ENCODE peak calls at places on chromosomes 6 and 20, in five cellular contexts. One of them, this sample, is unnamed.

GRCh38 chr6:73343164-73343563 is 10.9 kb downstream of the DPPA5 start:
- DNase-seq in HepG2: no peak
- DNase-seq in NT2/D1: no peak
- DNase-seq in H1: no peak
- DNase-seq in GM12878: no peak
- DNase-seq in this sample: no peak

GRCh38 chr6:36886948-36887347 is 1.2 kb downstream of the C6orf89 start:
- DNase-seq in H1: no peak
- DNase-seq in HepG2: no peak
- DNase-seq in GM12878: no peak
- DNase-seq in NT2/D1: no peak
- DNase-seq in this sample: no peak

GRCh38 chr6:116450185-116450710 is 10.9 kb upstream of the CALHM6 start:
- DNase-seq in NT2/D1: no peak
- DNase-seq in GM12878: no peak
- DNase-seq in HepG2: no peak
- DNase-seq in H1: no peak
- DNase-seq in this sample: no peak

GRCh38 chr6:75922226-75922625 is 150.2 kb downstream of the IMPG1 start:
- DNase-seq in HepG2: no peak
- DNase-seq in GM12878: no peak
- DNase-seq in H1: no peak
- DNase-seq in NT2/D1: no peak
- DNase-seq in this sample: no peak

GRCh38 chr20:22890605-22891300 is 144.4 kb upstream of the SSTR4 start:
- DNase-seq in HepG2: no peak
- DNase-seq in H1: no peak
- DNase-seq in GM12878: no peak
- DNase-seq in NT2/D1: no peak
- DNase-seq in this sample: no peak

GRCh38 chr6:134589512-134589911 is 271.6 kb upstream of the SGK1 start:
- DNase-seq in GM12878: no peak
- DNase-seq in NT2/D1: peak
- DNase-seq in HepG2: no peak
- DNase-seq in H1: peak
- DNase-seq in this sample: no peak

GRCh38 chr20:11144114-11144513 is 470.3 kb upstream of the JAG1 start:
- DNase-seq in NT2/D1: no peak
- DNase-seq in GM12878: no peak
- DNase-seq in H1: no peak
- DNase-seq in HepG2: no peak
- DNase-seq in this sample: no peak

GRCh38 chr6:132456700-132457143 is 55.4 kb upstream of the MOXD1 start:
- DNase-seq in GM12878: peak
- DNase-seq in NT2/D1: no peak
- DNase-seq in HepG2: no peak
- DNase-seq in H1: no peak
- DNase-seq in this sample: no peak

GRCh38 chr6:133923938-133924593 is 29.0 kb upstream of the TBPL1 start:
- DNase-seq in NT2/D1: peak
- DNase-seq in H1: no peak
- DNase-seq in HepG2: peak
- DNase-seq in GM12878: peak
- DNase-seq in this sample: peak

GRCh38 chr20:10540636-10541493 is 105.8 kb downstream of the SLX4IP start:
- DNase-seq in HepG2: peak
- DNase-seq in GM12878: no peak
- DNase-seq in H1: no peak
- DNase-seq in NT2/D1: no peak
- DNase-seq in this sample: no peak

GRCh38 chr20:63017826-63018411 is 11.2 kb upstream of the BHLHE23 start:
- DNase-seq in HepG2: no peak
- DNase-seq in GM12878: no peak
- DNase-seq in NT2/D1: no peak
- DNase-seq in H1: no peak
- DNase-seq in this sample: no peak

GRCh38 chr20:41030536-41031242 is 2.1 kb downstream of the TOP1 start:
- DNase-seq in HepG2: peak
- DNase-seq in H1: no peak
- DNase-seq in NT2/D1: no peak
- DNase-seq in GM12878: no peak
- DNase-seq in this sample: no peak

GRCh38 chr20:62824476-62825287 is 7.8 kb downstream of the COL9A3 start:
- DNase-seq in H1: no peak
- DNase-seq in HepG2: peak
- DNase-seq in NT2/D1: no peak
- DNase-seq in GM12878: no peak
- DNase-seq in this sample: peak

GRCh38 chr20:21840991-21841390 is 135.5 kb downstream of the PAX1 start:
- DNase-seq in GM12878: no peak
- DNase-seq in HepG2: no peak
- DNase-seq in H1: no peak
- DNase-seq in NT2/D1: no peak
- DNase-seq in this sample: no peak

GRCh38 chr6:82057846-82058554 is 189.5 kb downstream of the IBTK start:
- DNase-seq in H1: no peak
- DNase-seq in NT2/D1: no peak
- DNase-seq in GM12878: no peak
- DNase-seq in HepG2: no peak
- DNase-seq in this sample: no peak

GRCh38 chr6:135002229-135002844 is 52.3 kb downstream of the HBS1L start:
- DNase-seq in HepG2: peak
- DNase-seq in H1: no peak
- DNase-seq in NT2/D1: no peak
- DNase-seq in GM12878: no peak
- DNase-seq in this sample: peak

GRCh38 chr20:24935786-24936525 is 13.1 kb upstream of the CST7 start:
- DNase-seq in NT2/D1: no peak
- DNase-seq in GM12878: no peak
- DNase-seq in H1: no peak
- DNase-seq in HepG2: no peak
- DNase-seq in this sample: no peak

GRCh38 chr20:64242003-64242796 is 13.3 kb upstream of the PCMTD2 start:
- DNase-seq in H1: no peak
- DNase-seq in GM12878: no peak
- DNase-seq in HepG2: no peak
- DNase-seq in NT2/D1: no peak
- DNase-seq in this sample: no peak

DNA sequence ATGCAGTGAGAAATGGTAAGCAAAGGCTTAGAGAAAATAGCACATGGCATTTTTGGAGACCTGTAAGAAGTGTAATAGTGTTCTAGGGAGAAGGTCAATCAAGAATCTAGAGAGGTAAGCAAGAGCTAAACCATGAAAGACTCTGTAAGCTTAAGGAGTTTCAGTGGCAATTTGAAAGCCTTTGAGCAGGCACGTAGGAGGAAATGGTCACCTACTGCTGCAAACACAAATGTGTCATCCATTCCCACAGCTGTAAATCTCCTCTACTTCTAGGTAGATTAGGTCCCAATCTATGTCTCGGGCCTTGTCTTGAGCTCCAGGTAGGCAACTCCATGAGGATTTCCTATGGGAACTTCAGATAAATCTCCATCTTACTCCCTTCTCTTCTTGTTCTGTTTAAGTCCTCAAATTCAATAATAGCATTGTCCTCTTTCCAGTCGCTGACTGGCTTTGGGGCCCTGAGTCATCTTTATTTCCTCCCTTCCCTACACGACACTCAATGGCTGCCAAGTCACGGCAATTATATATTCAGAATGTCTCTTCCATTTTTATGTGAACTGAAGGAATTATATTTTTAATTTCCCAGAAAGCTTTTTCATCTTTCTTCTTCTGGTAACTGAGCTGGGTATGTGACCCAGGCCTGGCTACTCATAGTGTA is 24.2 kb upstream of the PAQR8 start:
- DNase-seq in NT2/D1: no peak
- DNase-seq in H1: no peak
- DNase-seq in GM12878: no peak
- DNase-seq in HepG2: no peak
- DNase-seq in this sample: no peak
- TF ChIP-seq SUZ12 in NT2/D1: no peak
- TF ChIP-seq SUZ12 in H1: no peak
- TF ChIP-seq SUZ12 in GM12878: no peak
- TF ChIP-seq SUZ12 in HepG2: no peak
- TF ChIP-seq SUZ12 in this sample: no peak

DNA sequence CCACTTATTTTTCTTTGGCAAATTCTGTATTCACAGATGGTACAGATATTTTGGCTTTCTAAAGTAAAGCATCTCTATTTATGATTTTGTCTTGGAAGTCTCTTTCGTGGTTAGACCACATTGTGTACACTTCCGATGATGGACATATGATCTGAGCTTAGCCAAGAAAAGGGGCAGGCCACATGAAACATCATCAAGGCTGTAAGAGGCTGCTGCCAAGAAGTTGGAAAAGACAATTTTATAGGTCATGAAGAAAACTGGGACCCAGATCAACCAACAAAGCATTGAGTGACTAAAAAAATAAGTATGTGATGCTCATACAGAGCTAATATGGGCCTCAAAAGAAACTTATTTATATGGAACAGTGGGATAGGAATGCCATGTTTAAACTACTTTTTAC is 266.4 kb downstream of the HAO1 start:
- DNase-seq in NT2/D1: no peak
- DNase-seq in HepG2: no peak
- DNase-seq in H1: no peak
- DNase-seq in GM12878: no peak
- DNase-seq in this sample: no peak
- TF ChIP-seq SUZ12 in NT2/D1: no peak
- TF ChIP-seq SUZ12 in HepG2: no peak
- TF ChIP-seq SUZ12 in H1: no peak
- TF ChIP-seq SUZ12 in GM12878: no peak
- TF ChIP-seq SUZ12 in this sample: no peak

DNA sequence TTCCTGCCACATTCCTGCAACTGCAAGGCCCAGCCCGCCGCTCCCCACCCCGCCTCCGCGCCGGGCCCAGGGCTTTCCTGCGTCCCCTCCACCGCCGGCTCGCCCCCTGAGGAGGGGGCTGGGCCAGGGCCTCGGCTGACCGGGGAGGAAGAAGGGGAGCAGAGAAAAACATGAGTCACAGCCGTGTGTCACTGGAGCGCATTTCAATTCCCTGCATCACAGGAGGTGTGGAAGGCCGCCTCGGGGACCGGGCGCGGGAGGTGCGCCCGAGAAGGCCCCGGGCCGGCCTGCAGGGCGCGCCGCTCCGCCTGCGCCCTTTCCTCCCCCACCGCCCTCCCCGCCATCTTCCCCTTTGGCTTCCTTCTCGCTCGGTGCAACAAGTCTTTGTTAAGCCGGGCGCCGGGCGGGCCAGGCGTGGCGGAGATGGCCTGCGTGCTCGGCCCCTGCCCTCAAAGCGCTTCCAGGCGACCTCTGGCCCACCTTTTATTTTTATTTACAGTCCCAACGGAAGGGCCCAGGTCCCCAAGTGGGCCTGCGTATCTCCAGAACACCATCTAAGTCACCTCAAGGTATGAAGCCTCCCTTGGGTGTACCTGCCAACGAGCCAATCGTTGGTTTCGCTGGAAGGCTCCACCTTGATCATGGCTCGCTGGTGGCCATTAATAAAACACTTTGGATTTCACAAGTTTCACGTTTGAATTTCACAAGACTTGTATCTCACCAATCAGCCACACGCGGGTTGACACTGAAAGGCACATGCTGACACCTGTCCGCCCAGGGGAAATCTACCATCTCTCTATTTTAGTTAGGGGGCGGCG is 859 bp upstream of the HMGA1 start:
- DNase-seq in NT2/D1: no peak
- DNase-seq in GM12878: no peak
- DNase-seq in HepG2: no peak
- DNase-seq in H1: no peak
- DNase-seq in this sample: no peak
- TF ChIP-seq SUZ12 in NT2/D1: no peak
- TF ChIP-seq SUZ12 in GM12878: no peak
- TF ChIP-seq SUZ12 in HepG2: no peak
- TF ChIP-seq SUZ12 in H1: no peak
- TF ChIP-seq SUZ12 in this sample: no peak

GRCh38 chr6:52568320-52568719 is 8.5 kb downstream of the TRAM2 start:
- DNase-seq in GM12878: no peak
- DNase-seq in NT2/D1: no peak
- DNase-seq in H1: no peak
- DNase-seq in HepG2: no peak
- DNase-seq in this sample: no peak

GRCh38 chr6:52570291-52570700 is 6.6 kb downstream of the TRAM2 start:
- DNase-seq in H1: no peak
- DNase-seq in NT2/D1: no peak
- DNase-seq in GM12878: no peak
- DNase-seq in HepG2: no peak
- DNase-seq in this sample: no peak

GRCh38 chr6:52572536-52572935 is 4.3 kb downstream of the TRAM2 start:
- DNase-seq in H1: no peak
- DNase-seq in NT2/D1: no peak
- DNase-seq in HepG2: no peak
- DNase-seq in GM12878: no peak
- DNase-seq in this sample: no peak

GRCh38 chr6:52573295-52573694 is 3.6 kb downstream of the TRAM2 start:
- DNase-seq in NT2/D1: no peak
- DNase-seq in GM12878: no peak
- DNase-seq in HepG2: no peak
- DNase-seq in H1: no peak
- DNase-seq in this sample: no peak

DNA sequence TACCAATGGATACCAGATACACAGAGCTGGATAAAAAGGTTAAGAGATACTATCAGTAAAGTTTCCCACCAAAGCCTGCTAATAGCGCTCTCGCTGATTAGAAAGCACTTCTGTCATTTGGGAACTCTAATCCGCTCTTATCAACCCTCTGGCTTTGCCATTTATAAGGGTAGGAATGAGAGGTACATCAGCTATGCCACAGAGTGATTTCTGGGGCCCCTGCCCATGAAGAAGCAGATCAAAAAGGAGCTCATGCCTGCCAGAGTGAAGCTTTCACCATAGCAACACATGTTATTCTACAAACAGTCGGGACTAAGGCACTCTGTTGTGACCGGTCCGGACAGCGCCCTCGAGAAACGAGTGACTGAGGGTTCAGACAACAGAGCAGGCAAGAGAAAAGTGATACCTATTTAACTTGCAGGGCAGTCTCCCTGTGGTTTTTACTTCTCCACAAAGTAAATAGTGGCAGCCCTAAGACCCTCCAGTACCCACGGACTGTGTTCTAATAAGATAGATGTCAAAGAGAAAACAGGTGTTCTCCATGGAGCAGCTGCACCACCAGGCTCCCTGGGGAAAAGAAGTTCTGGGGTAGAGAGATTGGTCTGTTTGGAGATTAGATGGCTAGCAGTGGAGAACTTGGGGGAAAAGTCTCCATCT is 5.6 kb downstream of the TRAM2 start:
- DNase-seq in HepG2: no peak
- DNase-seq in GM12878: no peak
- DNase-seq in NT2/D1: no peak
- DNase-seq in H1: no peak
- DNase-seq in this sample: no peak
- TF ChIP-seq SUZ12 in HepG2: no peak
- TF ChIP-seq SUZ12 in GM12878: no peak
- TF ChIP-seq SUZ12 in NT2/D1: no peak
- TF ChIP-seq SUZ12 in H1: no peak
- TF ChIP-seq SUZ12 in this sample: no peak

GRCh38 chr6:22886881-22887581 is 317.7 kb downstream of the HDGFL1 start:
- DNase-seq in NT2/D1: no peak
- DNase-seq in HepG2: no peak
- DNase-seq in GM12878: peak
- DNase-seq in H1: no peak
- DNase-seq in this sample: no peak
- TF ChIP-seq SUZ12 in NT2/D1: no peak
- TF ChIP-seq SUZ12 in HepG2: no peak
- TF ChIP-seq SUZ12 in GM12878: no peak
- TF ChIP-seq SUZ12 in H1: no peak
- TF ChIP-seq SUZ12 in this sample: no peak